ENCODE peak calls at places on chromosomes 3 and 15, in nine cellular contexts. One of them, this sample, is unnamed.

GRCh38 chr15:99511529-99511864 is 54.3 kb upstream of the MEF2A start:
- DNase-seq in hepatocyte: no peak
- DNase-seq in fibroblast of lung: peak
- DNase-seq in DND-41: no peak
- DNase-seq in SK-N-SH: no peak
- DNase-seq in gastrocnemius medialis: no peak
- DNase-seq in lower lobe of right lung: no peak
- DNase-seq in psoas muscle: no peak
- DNase-seq in CD8-positive, alpha-beta memory T cell: no peak
- DNase-seq in this sample: no peak

GRCh38 chr3:151316267-151316991 is at the start of gene GPR87:
- DNase-seq in fibroblast of lung: peak
- DNase-seq in lower lobe of right lung: no peak
- DNase-seq in CD8-positive, alpha-beta memory T cell: no peak
- DNase-seq in psoas muscle: no peak
- DNase-seq in gastrocnemius medialis: no peak
- DNase-seq in DND-41: no peak
- DNase-seq in SK-N-SH: no peak
- DNase-seq in hepatocyte: peak
- DNase-seq in this sample: no peak

GRCh38 chr15:71716990-71717389 is 93.4 kb upstream of the NR2E3 start:
- DNase-seq in CD8-positive, alpha-beta memory T cell: no peak
- DNase-seq in gastrocnemius medialis: no peak
- DNase-seq in psoas muscle: no peak
- DNase-seq in hepatocyte: no peak
- DNase-seq in SK-N-SH: no peak
- DNase-seq in lower lobe of right lung: no peak
- DNase-seq in DND-41: no peak
- DNase-seq in fibroblast of lung: peak
- DNase-seq in this sample: no peak

GRCh38 chr15:58213587-58214360 is 75.6 kb downstream of the AQP9 start:
- DNase-seq in hepatocyte: no peak
- DNase-seq in SK-N-SH: no peak
- DNase-seq in DND-41: no peak
- DNase-seq in fibroblast of lung: peak
- DNase-seq in psoas muscle: no peak
- DNase-seq in CD8-positive, alpha-beta memory T cell: no peak
- DNase-seq in lower lobe of right lung: no peak
- DNase-seq in gastrocnemius medialis: no peak
- DNase-seq in this sample: no peak

GRCh38 chr3:132347095-132347494 is 29.9 kb downstream of the ACP3 start:
- DNase-seq in psoas muscle: no peak
- DNase-seq in gastrocnemius medialis: no peak
- DNase-seq in hepatocyte: no peak
- DNase-seq in CD8-positive, alpha-beta memory T cell: no peak
- DNase-seq in fibroblast of lung: no peak
- DNase-seq in lower lobe of right lung: no peak
- DNase-seq in SK-N-SH: no peak
- DNase-seq in DND-41: no peak
- DNase-seq in this sample: no peak

GRCh38 chr15:33234019-33234418 is 39.5 kb upstream of the FMN1 start:
- DNase-seq in DND-41: no peak
- DNase-seq in CD8-positive, alpha-beta memory T cell: no peak
- DNase-seq in gastrocnemius medialis: no peak
- DNase-seq in hepatocyte: peak
- DNase-seq in SK-N-SH: peak
- DNase-seq in lower lobe of right lung: no peak
- DNase-seq in fibroblast of lung: peak
- DNase-seq in psoas muscle: no peak
- DNase-seq in this sample: no peak

GRCh38 chr3:127456471-127457093 is 134.0 kb downstream of the TPRA1 start:
- DNase-seq in hepatocyte: peak
- DNase-seq in SK-N-SH: no peak
- DNase-seq in gastrocnemius medialis: no peak
- DNase-seq in lower lobe of right lung: no peak
- DNase-seq in fibroblast of lung: no peak
- DNase-seq in CD8-positive, alpha-beta memory T cell: no peak
- DNase-seq in psoas muscle: no peak
- DNase-seq in DND-41: no peak
- DNase-seq in this sample: no peak

GRCh38 chr3:41900265-41900664 is 61.6 kb downstream of the ULK4 start:
- DNase-seq in fibroblast of lung: peak
- DNase-seq in SK-N-SH: no peak
- DNase-seq in psoas muscle: no peak
- DNase-seq in DND-41: no peak
- DNase-seq in lower lobe of right lung: no peak
- DNase-seq in gastrocnemius medialis: no peak
- DNase-seq in CD8-positive, alpha-beta memory T cell: no peak
- DNase-seq in hepatocyte: no peak
- DNase-seq in this sample: no peak

GRCh38 chr3:10319804-10320203 is 1.1 kb downstream of the SEC13 start:
- DNase-seq in SK-N-SH: no peak
- DNase-seq in gastrocnemius medialis: no peak
- DNase-seq in lower lobe of right lung: no peak
- DNase-seq in hepatocyte: no peak
- DNase-seq in CD8-positive, alpha-beta memory T cell: no peak
- DNase-seq in psoas muscle: no peak
- DNase-seq in DND-41: peak
- DNase-seq in fibroblast of lung: peak
- DNase-seq in this sample: no peak

GRCh38 chr3:10317961-10318350 is 3.0 kb downstream of the SEC13 start:
- DNase-seq in CD8-positive, alpha-beta memory T cell: no peak
- DNase-seq in fibroblast of lung: no peak
- DNase-seq in gastrocnemius medialis: no peak
- DNase-seq in psoas muscle: no peak
- DNase-seq in DND-41: no peak
- DNase-seq in SK-N-SH: no peak
- DNase-seq in lower lobe of right lung: no peak
- DNase-seq in hepatocyte: no peak
- DNase-seq in this sample: no peak

GRCh38 chr3:10317311-10317960 is 3.5 kb downstream of the SEC13 start:
- DNase-seq in CD8-positive, alpha-beta memory T cell: no peak
- DNase-seq in fibroblast of lung: no peak
- DNase-seq in SK-N-SH: no peak
- DNase-seq in gastrocnemius medialis: no peak
- DNase-seq in psoas muscle: no peak
- DNase-seq in DND-41: no peak
- DNase-seq in lower lobe of right lung: no peak
- DNase-seq in hepatocyte: peak
- DNase-seq in this sample: no peak

GRCh38 chr3:10320320-10320677 is 613 bp downstream of the SEC13 start:
- DNase-seq in hepatocyte: no peak
- DNase-seq in DND-41: no peak
- DNase-seq in fibroblast of lung: no peak
- DNase-seq in CD8-positive, alpha-beta memory T cell: no peak
- DNase-seq in lower lobe of right lung: no peak
- DNase-seq in SK-N-SH: no peak
- DNase-seq in gastrocnemius medialis: no peak
- DNase-seq in psoas muscle: no peak
- DNase-seq in this sample: no peak

GRCh38 chr3:10319251-10319650 is 1.7 kb downstream of the SEC13 start:
- DNase-seq in hepatocyte: no peak
- DNase-seq in psoas muscle: no peak
- DNase-seq in CD8-positive, alpha-beta memory T cell: no peak
- DNase-seq in lower lobe of right lung: no peak
- DNase-seq in gastrocnemius medialis: no peak
- DNase-seq in SK-N-SH: no peak
- DNase-seq in fibroblast of lung: no peak
- DNase-seq in DND-41: no peak
- DNase-seq in this sample: no peak
- H3K4me3 ChIP-seq in hepatocyte: peak
- H3K4me3 ChIP-seq in psoas muscle: peak
- H3K4me3 ChIP-seq in CD8-positive, alpha-beta memory T cell: no peak
- H3K4me3 ChIP-seq in lower lobe of right lung: no peak
- H3K4me3 ChIP-seq in gastrocnemius medialis: peak
- H3K4me3 ChIP-seq in SK-N-SH: peak
- H3K4me3 ChIP-seq in fibroblast of lung: peak
- H3K4me3 ChIP-seq in DND-41: peak
- H3K4me3 ChIP-seq in this sample: no peak

GRCh38 chr3:129575233-129575986 is 31.1 kb downstream of the PLXND1 start:
- DNase-seq in DND-41: no peak
- DNase-seq in fibroblast of lung: no peak
- DNase-seq in CD8-positive, alpha-beta memory T cell: no peak
- DNase-seq in lower lobe of right lung: no peak
- DNase-seq in psoas muscle: no peak
- DNase-seq in SK-N-SH: no peak
- DNase-seq in gastrocnemius medialis: no peak
- DNase-seq in hepatocyte: no peak
- DNase-seq in this sample: no peak

GRCh38 chr3:129577925-129578742 is 28.3 kb downstream of the PLXND1 start:
- DNase-seq in gastrocnemius medialis: no peak
- DNase-seq in hepatocyte: no peak
- DNase-seq in lower lobe of right lung: peak
- DNase-seq in SK-N-SH: no peak
- DNase-seq in DND-41: peak
- DNase-seq in CD8-positive, alpha-beta memory T cell: no peak
- DNase-seq in psoas muscle: peak
- DNase-seq in fibroblast of lung: no peak
- DNase-seq in this sample: peak

GRCh38 chr3:129577356-129577755 is 29.1 kb downstream of the PLXND1 start:
- DNase-seq in lower lobe of right lung: no peak
- DNase-seq in gastrocnemius medialis: no peak
- DNase-seq in CD8-positive, alpha-beta memory T cell: no peak
- DNase-seq in fibroblast of lung: peak
- DNase-seq in SK-N-SH: peak
- DNase-seq in DND-41: peak
- DNase-seq in psoas muscle: peak
- DNase-seq in hepatocyte: no peak
- DNase-seq in this sample: peak

GRCh38 chr3:129575987-129576364 is 30.5 kb downstream of the PLXND1 start:
- DNase-seq in fibroblast of lung: no peak
- DNase-seq in DND-41: no peak
- DNase-seq in CD8-positive, alpha-beta memory T cell: no peak
- DNase-seq in SK-N-SH: no peak
- DNase-seq in lower lobe of right lung: no peak
- DNase-seq in gastrocnemius medialis: no peak
- DNase-seq in psoas muscle: no peak
- DNase-seq in hepatocyte: no peak
- DNase-seq in this sample: no peak

DNA sequence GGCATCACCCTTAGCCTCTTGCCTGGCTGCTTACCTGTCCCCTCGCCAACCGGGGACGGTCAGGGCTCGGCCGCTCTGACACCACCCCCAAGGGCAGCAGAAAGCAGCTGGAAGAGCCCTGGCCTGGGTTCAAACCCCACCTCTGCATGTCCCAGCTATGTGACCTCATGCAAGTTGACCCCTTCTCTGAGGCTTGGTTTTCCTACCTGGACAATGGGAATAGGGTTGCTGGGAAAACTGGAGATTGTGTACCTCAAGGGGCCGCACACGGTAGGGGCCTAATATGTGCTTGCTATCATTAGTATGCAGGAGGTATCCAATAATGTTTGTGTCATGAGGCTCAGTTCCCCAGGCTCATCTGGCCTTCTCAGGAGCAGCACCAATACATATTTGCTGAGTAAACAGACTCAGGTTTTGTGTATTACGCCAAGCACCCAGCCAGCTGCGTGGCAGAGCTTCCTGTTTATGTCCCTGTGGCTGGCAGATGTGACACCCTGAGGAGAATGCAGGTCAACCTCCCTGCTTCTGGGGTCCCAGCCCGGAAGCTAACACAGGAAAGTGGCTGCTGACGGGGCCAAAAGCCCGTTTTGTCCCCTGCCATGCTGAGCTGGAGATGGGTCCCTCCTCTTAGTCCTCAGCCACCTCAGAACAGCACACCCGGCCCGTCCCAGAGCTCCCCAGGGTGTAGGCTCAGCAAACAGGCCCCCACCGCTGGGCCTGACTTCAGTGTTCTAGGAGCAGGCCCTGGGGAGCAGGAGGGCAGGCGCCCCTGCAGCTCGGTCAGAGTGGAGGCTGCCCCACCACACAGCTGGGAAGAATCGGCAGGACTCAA is 29.7 kb downstream of the PLXND1 start:
- DNase-seq in gastrocnemius medialis: no peak
- DNase-seq in lower lobe of right lung: peak
- DNase-seq in psoas muscle: no peak
- DNase-seq in fibroblast of lung: no peak
- DNase-seq in hepatocyte: no peak
- DNase-seq in SK-N-SH: no peak
- DNase-seq in DND-41: peak
- DNase-seq in CD8-positive, alpha-beta memory T cell: peak
- DNase-seq in this sample: no peak
- H3K4me3 ChIP-seq in gastrocnemius medialis: no peak
- H3K4me3 ChIP-seq in lower lobe of right lung: no peak
- H3K4me3 ChIP-seq in psoas muscle: no peak
- H3K4me3 ChIP-seq in fibroblast of lung: no peak
- H3K4me3 ChIP-seq in hepatocyte: no peak
- H3K4me3 ChIP-seq in SK-N-SH: no peak
- H3K4me3 ChIP-seq in DND-41: no peak
- H3K4me3 ChIP-seq in CD8-positive, alpha-beta memory T cell: no peak
- H3K4me3 ChIP-seq in this sample: no peak

GRCh38 chr3:183116051-183116614 is 16.8 kb upstream of the MCCC1 start:
- DNase-seq in DND-41: peak
- DNase-seq in fibroblast of lung: no peak
- DNase-seq in gastrocnemius medialis: peak
- DNase-seq in CD8-positive, alpha-beta memory T cell: peak
- DNase-seq in hepatocyte: peak
- DNase-seq in psoas muscle: peak
- DNase-seq in lower lobe of right lung: no peak
- DNase-seq in SK-N-SH: peak
- DNase-seq in this sample: no peak
- H3K4me3 ChIP-seq in DND-41: peak
- H3K4me3 ChIP-seq in fibroblast of lung: no peak
- H3K4me3 ChIP-seq in gastrocnemius medialis: no peak
- H3K4me3 ChIP-seq in CD8-positive, alpha-beta memory T cell: peak
- H3K4me3 ChIP-seq in hepatocyte: no peak
- H3K4me3 ChIP-seq in psoas muscle: peak
- H3K4me3 ChIP-seq in lower lobe of right lung: no peak
- H3K4me3 ChIP-seq in SK-N-SH: peak
- H3K4me3 ChIP-seq in this sample: no peak

GRCh38 chr3:56795807-56796185 is 6.0 kb downstream of the ARHGEF3 start:
- DNase-seq in psoas muscle: no peak
- DNase-seq in CD8-positive, alpha-beta memory T cell: no peak
- DNase-seq in fibroblast of lung: no peak
- DNase-seq in hepatocyte: no peak
- DNase-seq in DND-41: no peak
- DNase-seq in gastrocnemius medialis: no peak
- DNase-seq in lower lobe of right lung: peak
- DNase-seq in SK-N-SH: no peak
- DNase-seq in this sample: no peak

GRCh38 chr3:56788506-56788905 is 13.2 kb downstream of the ARHGEF3 start:
- DNase-seq in gastrocnemius medialis: peak
- DNase-seq in hepatocyte: no peak
- DNase-seq in fibroblast of lung: no peak
- DNase-seq in psoas muscle: peak
- DNase-seq in SK-N-SH: no peak
- DNase-seq in lower lobe of right lung: no peak
- DNase-seq in DND-41: no peak
- DNase-seq in CD8-positive, alpha-beta memory T cell: no peak
- DNase-seq in this sample: no peak

GRCh38 chr3:56795097-56795806 is 6.5 kb downstream of the ARHGEF3 start:
- DNase-seq in DND-41: no peak
- DNase-seq in psoas muscle: no peak
- DNase-seq in lower lobe of right lung: no peak
- DNase-seq in gastrocnemius medialis: no peak
- DNase-seq in CD8-positive, alpha-beta memory T cell: no peak
- DNase-seq in fibroblast of lung: peak
- DNase-seq in SK-N-SH: no peak
- DNase-seq in hepatocyte: no peak
- DNase-seq in this sample: no peak

GRCh38 chr3:56790016-56790950 is 11.5 kb downstream of the ARHGEF3 start:
- DNase-seq in DND-41: peak
- DNase-seq in CD8-positive, alpha-beta memory T cell: peak
- DNase-seq in lower lobe of right lung: no peak
- DNase-seq in hepatocyte: no peak
- DNase-seq in SK-N-SH: no peak
- DNase-seq in gastrocnemius medialis: no peak
- DNase-seq in fibroblast of lung: no peak
- DNase-seq in psoas muscle: no peak
- DNase-seq in this sample: no peak

GRCh38 chr3:56792201-56792600 is 9.5 kb downstream of the ARHGEF3 start:
- DNase-seq in gastrocnemius medialis: no peak
- DNase-seq in lower lobe of right lung: no peak
- DNase-seq in psoas muscle: peak
- DNase-seq in CD8-positive, alpha-beta memory T cell: no peak
- DNase-seq in DND-41: no peak
- DNase-seq in fibroblast of lung: no peak
- DNase-seq in SK-N-SH: no peak
- DNase-seq in hepatocyte: no peak
- DNase-seq in this sample: no peak
- H3K4me3 ChIP-seq in gastrocnemius medialis: no peak
- H3K4me3 ChIP-seq in lower lobe of right lung: no peak
- H3K4me3 ChIP-seq in psoas muscle: no peak
- H3K4me3 ChIP-seq in CD8-positive, alpha-beta memory T cell: no peak
- H3K4me3 ChIP-seq in DND-41: peak
- H3K4me3 ChIP-seq in fibroblast of lung: no peak
- H3K4me3 ChIP-seq in SK-N-SH: no peak
- H3K4me3 ChIP-seq in hepatocyte: no peak
- H3K4me3 ChIP-seq in this sample: no peak

This sample was measured in right cardiac atrium.